ENCODE peak calls at places on chromosomes 2 and 18, in seven cellular contexts. V is GM10248, G is heart right ventricle, P is uterus, A is coronary artery, Z is GM12878, W is fibroblast of villous mesenchyme. M is an unnamed sample.

GRCh38 chr18:30613467-30613801 is 429.1 kb downstream of the DSC3 start:
- DNase-seq in V (no peak), G (no peak), P (no peak), A (no peak), Z (no peak), W (no peak), M (no peak)

GRCh38 chr2:65919579-65920188 is 487.3 kb upstream of the SPRED2 start:
- DNase-seq in V (no peak), G (no peak), P (no peak), A (no peak), Z (no peak), W (no peak), M (no peak)

GRCh38 chr18:9884090-9884489 is 1.7 kb upstream of the TXNDC2 start:
- DNase-seq in V (no peak), G (no peak), P (no peak), A (no peak), Z (no peak), W (no peak), M (no peak)

GRCh38 chr2:228507231-228507824 is 325.8 kb upstream of the SPHKAP start:
- DNase-seq in V (no peak), G (no peak), P (no peak), A (no peak), Z (no peak), W (no peak), M (no peak)

GRCh38 chr2:136101042-136101441 is 16.9 kb downstream of the CXCR4 start:
- DNase-seq in V (no peak), G (no peak), P (no peak), A (no peak), Z (no peak), W (no peak), M (no peak)

GRCh38 chr2:123971564-123972318 is 53.3 kb upstream of the CNTNAP5 start:
- DNase-seq in V (no peak), G (no peak), P (no peak), A (no peak), Z (no peak), W (no peak), M (no peak)

GRCh38 chr18:48293954-48294893 is 115.0 kb downstream of the ZBTB7C start:
- DNase-seq in V (no peak), G (no peak), P (no peak), A (no peak), Z (no peak), W (no peak), M (no peak)

GRCh38 chr2:234257859-234258561 is 207.5 kb downstream of the SPP2 start:
- DNase-seq in V (no peak), G (no peak), P (no peak), A (no peak), Z (no peak), W (peak), M (peak)

GRCh38 chr2:223123859-223124610 is 72.0 kb downstream of the KCNE4 start:
- DNase-seq in V (no peak), G (no peak), P (peak), A (no peak), Z (no peak), W (peak), M (no peak)

GRCh38 chr18:40841473-40841872 is 1113.6 kb upstream of the PIK3C3 start:
- DNase-seq in V (no peak), G (no peak), P (no peak), A (no peak), Z (no peak), W (peak), M (no peak)

GRCh38 chr18:49862656-49863385 is 49.5 kb upstream of the ACAA2 start:
- DNase-seq in V (no peak), G (no peak), P (no peak), A (no peak), Z (no peak), W (no peak), M (no peak)

GRCh38 chr2:160315337-160315736 is 115.3 kb upstream of the ITGB6 start:
- DNase-seq in V (no peak), G (no peak), P (no peak), A (no peak), Z (no peak), W (peak), M (no peak)

GRCh38 chr18:2254977-2255376 is 316.3 kb downstream of the METTL4 start:
- DNase-seq in V (no peak), G (no peak), P (no peak), A (no peak), Z (no peak), W (no peak), M (no peak)

GRCh38 chr2:118089015-118089800 is 937 bp downstream of the INSIG2 start:
- DNase-seq in V (peak), G (no peak), P (peak), A (no peak), Z (no peak), W (peak), M (peak)

GRCh38 chr2:134669731-134670669 is 48.8 kb downstream of the TMEM163 start:
- DNase-seq in V (no peak), G (no peak), P (no peak), A (peak), Z (no peak), W (no peak), M (no peak)

GRCh38 chr2:207869784-207870778 is 100.4 kb upstream of the FZD5 start:
- DNase-seq in V (no peak), G (no peak), P (no peak), A (no peak), Z (no peak), W (peak), M (no peak)

GRCh38 chr18:500230-500555 is 308 bp downstream of the COLEC12 start:
- DNase-seq in V (no peak), G (no peak), P (no peak), A (no peak), Z (no peak), W (no peak), M (peak)

GRCh38 chr18:69044215-69044614 is 246.3 kb downstream of the CCDC102B start:
- DNase-seq in V (no peak), G (no peak), P (no peak), A (no peak), Z (no peak), W (no peak), M (no peak)

GRCh38 chr18:70335892-70336726 is 47.3 kb downstream of the SOCS6 start:
- DNase-seq in V (no peak), G (no peak), P (no peak), A (no peak), Z (no peak), W (no peak), M (no peak)

GRCh38 chr2:218036371-218036770 is 32.7 kb upstream of the RUFY4 start:
- DNase-seq in V (no peak), G (no peak), P (no peak), A (no peak), Z (no peak), W (peak), M (no peak)

GRCh38 chr2:230873670-230874401 is 9.1 kb downstream of the ITM2C start:
- DNase-seq in V (peak), G (no peak), P (no peak), A (no peak), Z (peak), W (no peak), M (no peak)

GRCh38 chr2:240885566-240885965 is 10.4 kb downstream of the MAB21L4 start:
- DNase-seq in V (no peak), G (no peak), P (no peak), A (no peak), Z (no peak), W (no peak), M (no peak)

GRCh38 chr2:217643814-217644301 is 358.9 kb downstream of the TNS1 start:
- DNase-seq in V (no peak), G (no peak), P (no peak), A (no peak), Z (no peak), W (no peak), M (no peak)

GRCh38 chr2:55090702-55091101 is 40.5 kb upstream of the RTN4 start:
- DNase-seq in V (no peak), G (no peak), P (no peak), A (no peak), Z (no peak), W (peak), M (no peak)

GRCh38 chr2:233470007-233470687 is 96.4 kb downstream of the USP40 start:
- DNase-seq in V (no peak), G (peak), P (peak), A (peak), Z (no peak), W (peak), M (no peak)

GRCh38 chr2:175010848-175011254 is 5.7 kb upstream of the CHN1 start:
- DNase-seq in V (no peak), G (no peak), P (no peak), A (no peak), Z (no peak), W (no peak), M (no peak)

DNA sequence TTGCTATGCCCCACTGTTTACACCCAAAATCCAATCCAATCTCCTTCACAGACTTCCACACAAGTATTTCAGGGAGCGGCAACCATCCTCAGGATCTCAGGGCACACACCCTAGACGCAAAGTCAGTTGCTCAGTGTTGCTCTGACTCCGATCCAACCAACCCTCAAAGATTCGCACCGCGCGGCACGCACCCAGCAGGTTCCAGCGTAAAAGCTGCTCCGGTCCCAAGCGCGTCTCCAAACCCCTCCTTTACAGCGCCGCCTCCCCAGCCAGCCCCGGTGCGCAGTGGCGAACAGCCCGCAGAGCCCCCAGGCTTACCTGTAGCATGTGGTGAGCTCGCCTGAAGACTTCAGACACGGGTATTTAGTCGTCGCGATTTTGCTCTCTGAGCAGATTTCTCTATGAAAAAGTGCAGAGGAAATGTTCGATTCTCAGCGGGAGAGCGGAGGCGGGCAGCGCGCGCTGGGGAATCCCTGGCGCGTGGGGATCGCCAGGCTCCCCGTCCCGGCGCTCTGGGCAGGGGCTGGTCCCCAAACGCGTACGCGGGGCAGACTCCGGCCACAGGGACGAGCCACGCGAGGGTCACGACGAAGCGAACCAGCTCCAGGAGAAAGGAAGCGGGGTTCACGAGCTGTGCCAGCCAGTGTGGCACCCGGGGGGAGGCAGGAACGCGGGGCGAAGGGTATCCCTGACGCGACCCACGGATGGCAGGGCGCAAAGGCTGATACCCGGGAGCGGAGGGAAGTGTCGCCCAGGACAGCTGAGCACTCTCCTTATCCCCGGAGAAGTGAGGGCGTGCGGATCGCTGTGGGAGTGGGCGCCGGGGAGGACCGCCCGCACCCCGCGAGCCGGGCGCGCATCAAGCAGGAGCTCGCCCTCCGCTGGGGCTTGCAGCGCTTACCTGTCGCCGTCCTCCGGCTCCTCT is 650 bp downstream of the CCBE1 start:
- DNase-seq in V (peak), G (peak), P (peak), A (no peak), Z (no peak), W (peak), M (peak)
- TF ChIP-seq CTCF in V (no peak), G (no peak), P (no peak), A (no peak), Z (no peak), W (no peak), M (no peak)

GRCh38 chr2:38076250-38076709 is 329 bp upstream of the CYP1B1 start:
- DNase-seq in V (peak), G (peak), P (peak), A (peak), Z (no peak), W (peak), M (peak)
- TF ChIP-seq CTCF in V (peak), G (no peak), P (peak), A (no peak), Z (peak), W (peak), M (no peak)

DNA sequence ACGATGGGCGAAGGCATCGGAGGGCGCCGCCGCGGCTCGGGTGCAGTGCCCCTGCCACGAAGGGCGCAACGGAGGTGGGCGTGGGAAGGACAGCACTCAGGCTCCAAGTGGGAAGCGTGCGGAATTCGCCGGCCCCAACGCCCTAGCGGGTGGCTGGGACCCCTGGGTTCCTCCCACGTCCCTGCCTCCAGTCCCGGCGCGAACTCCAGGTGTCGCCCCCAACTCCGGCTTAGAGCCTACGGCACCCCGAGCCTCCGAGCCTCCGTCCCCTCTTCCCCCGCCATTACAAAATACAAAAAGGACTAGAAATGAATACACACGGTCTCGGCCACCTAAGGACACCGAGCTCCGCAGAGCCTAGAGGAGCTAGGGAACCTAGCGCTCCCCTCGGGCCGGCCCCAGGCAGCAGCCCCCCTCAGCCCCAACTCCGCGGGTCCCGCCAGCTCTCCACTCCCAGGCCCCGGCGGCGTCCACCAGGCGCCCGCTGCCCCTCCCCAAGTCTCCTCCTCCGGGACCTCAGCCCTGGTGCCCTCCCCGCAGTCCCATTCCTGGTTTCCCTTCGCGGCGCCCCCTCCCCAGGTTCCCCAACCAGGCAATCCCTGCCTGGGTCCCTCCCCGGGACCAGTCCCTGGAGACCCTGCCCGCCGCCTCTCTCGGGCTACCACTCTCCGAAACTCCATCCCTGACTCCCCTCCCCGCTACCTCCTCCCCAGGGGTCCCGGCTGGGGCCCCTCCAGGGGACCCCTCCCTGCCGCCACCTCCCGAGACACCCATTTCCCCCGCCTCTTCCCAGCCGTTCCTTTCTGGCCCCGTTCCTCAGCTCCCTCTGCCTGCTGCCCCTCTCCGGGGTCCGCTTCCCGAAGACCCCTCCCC is 1.0 kb downstream of the CYP27C1 start:
- DNase-seq in V (no peak), G (no peak), P (no peak), A (no peak), Z (no peak), W (no peak), M (peak)
- TF ChIP-seq CTCF in V (no peak), G (no peak), P (no peak), A (no peak), Z (no peak), W (no peak), M (no peak)

DNA sequence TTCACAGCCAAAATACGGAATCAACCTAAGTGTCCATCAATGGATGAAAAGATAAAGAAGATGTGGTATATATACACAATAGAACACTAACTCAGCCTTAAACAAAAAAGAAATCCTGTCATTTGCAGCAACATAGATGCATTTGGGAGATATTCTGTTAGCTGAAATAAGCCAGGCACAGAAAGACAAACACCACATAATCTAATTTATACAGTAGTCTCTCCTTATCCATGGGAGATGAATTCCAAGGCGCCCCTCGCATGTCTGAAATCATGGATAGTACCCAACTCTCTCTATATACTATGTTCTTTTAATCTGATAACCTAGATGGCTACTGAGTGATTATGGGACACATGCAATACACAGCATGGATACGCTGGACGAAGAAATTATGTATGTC is 39.6 kb downstream of the ORC4 start:
- DNase-seq in V (no peak), G (no peak), P (no peak), A (no peak), Z (no peak), W (no peak), M (no peak)
- TF ChIP-seq CTCF in V (no peak), G (no peak), P (no peak), A (no peak), Z (no peak), W (no peak), M (no peak)

GRCh38 chr2:127701651-127702394 is 526 bp downstream of the SFT2D3 start:
- DNase-seq in V (peak), G (peak), P (peak), A (peak), Z (peak), W (peak), M (peak)
- TF ChIP-seq CTCF in V (peak), G (no peak), P (no peak), A (no peak), Z (peak), W (no peak), M (no peak)

GRCh38 chr2:205749078-205749477 is 66.8 kb downstream of the NRP2 start:
- DNase-seq in V (no peak), G (no peak), P (no peak), A (no peak), Z (no peak), W (no peak), M (no peak)

GRCh38 chr2:205745661-205746407 is 63.5 kb downstream of the NRP2 start:
- DNase-seq in V (no peak), G (no peak), P (no peak), A (no peak), Z (no peak), W (no peak), M (no peak)

GRCh38 chr2:205747827-205748386 is 65.6 kb downstream of the NRP2 start:
- DNase-seq in V (no peak), G (no peak), P (no peak), A (no peak), Z (no peak), W (no peak), M (no peak)

GRCh38 chr2:205746408-205746785 is 64.1 kb downstream of the NRP2 start:
- DNase-seq in V (no peak), G (no peak), P (no peak), A (no peak), Z (no peak), W (no peak), M (no peak)

GRCh38 chr2:205748660-205749059 is 66.4 kb downstream of the NRP2 start:
- DNase-seq in V (no peak), G (no peak), P (no peak), A (no peak), Z (no peak), W (no peak), M (no peak)
- TF ChIP-seq CTCF in V (no peak), G (no peak), P (no peak), A (no peak), Z (no peak), W (no peak), M (no peak)